ENCODE peak calls at places on chromosomes 2 and 18, in five cellular contexts. D, W, Q, V and K are unnamed samples.
A peak's percentile ranks its signal among the peaks of the same experiment; 100 is the strongest.

GRCh38 chr2:1070601-1071000 is 120.0 kb downstream of the SNTG2 start:
- DNase-seq in D (no peak), W (no peak), V (no peak), Q (no peak), K (no peak)

GRCh38 chr18:6601241-6601640 is 128.3 kb upstream of the ARHGAP28 start:
- DNase-seq in Q (no peak), V (no peak), W (peak; percentile 45), D (no peak), K (no peak)

GRCh38 chr2:46643493-46643892 is 164.1 kb downstream of the TMEM247 start:
- DNase-seq in Q (no peak), V (no peak), W (no peak), D (no peak), K (no peak)

GRCh38 chr2:6474368-6475140 is 391.2 kb downstream of the CMPK2 start:
- DNase-seq in W (no peak), D (no peak), V (no peak), Q (peak; percentile 19), K (no peak)

GRCh38 chr2:54965425-54965824 is 84.8 kb downstream of the RTN4 start:
- DNase-seq in V (no peak), Q (no peak), W (no peak), D (no peak), K (no peak)

GRCh38 chr18:80238651-80239260 is 8.6 kb downstream of the PARD6G start:
- DNase-seq in D (no peak), W (no peak), Q (no peak), V (peak; percentile 12), K (no peak)

GRCh38 chr2:111944536-111945210 is 46.3 kb downstream of the MERTK start:
- DNase-seq in W (no peak), D (no peak), V (no peak), Q (no peak), K (no peak)

GRCh38 chr2:151262629-151263028 is 966 bp upstream of the RBM43 start:
- DNase-seq in V (peak; percentile 24), D (no peak), W (no peak), Q (no peak), K (no peak)

GRCh38 chr18:39661856-39662366 is 2096.3 kb upstream of the CELF4 start:
- DNase-seq in W (peak; percentile 21), D (no peak), Q (no peak), V (no peak), K (no peak)

GRCh38 chr2:234375481-234375880 is 121.4 kb downstream of the ARL4C start:
- DNase-seq in V (no peak), D (no peak), W (peak; percentile 64), Q (no peak), K (no peak)

GRCh38 chr2:147331790-147332419 is 512.9 kb upstream of the ACVR2A start:
- DNase-seq in W (peak; percentile 42), D (no peak), Q (peak; percentile 14), V (peak; percentile 30), K (no peak)

GRCh38 chr2:6877402-6878305 is at the start of gene RSAD2:
- DNase-seq in Q (no peak), W (peak; percentile 71), V (no peak), D (no peak), K (peak; percentile 85)

GRCh38 chr18:12307251-12307736 is 747 bp upstream of the TUBB6 start:
- DNase-seq in W (peak; percentile 63), V (peak; percentile 72), D (peak; percentile 72), Q (no peak), K (peak; percentile 90)

GRCh38 chr2:38690499-38691420 is 24.8 kb downstream of the GALM start:
- DNase-seq in W (peak; percentile 86), D (no peak), Q (no peak), V (no peak), K (peak; percentile 90)

GRCh38 chr2:221434155-221434554 is 137.9 kb downstream of the EPHA4 start:
- DNase-seq in V (no peak), Q (no peak), W (peak; percentile 61), D (no peak), K (no peak)

GRCh38 chr2:186535861-186536260 is 49.8 kb downstream of the ZC3H15 start:
- DNase-seq in Q (no peak), V (no peak), W (no peak), D (no peak), K (no peak)

GRCh38 chr18:3447035-3447894 is 2.7 kb upstream of the TGIF1 start:
- DNase-seq in V (peak; percentile 43), Q (no peak), D (peak; percentile 63), W (peak; percentile 73), K (peak; percentile 74)

GRCh38 chr2:8822218-8822617 is 15.2 kb downstream of the KIDINS220 start:
- DNase-seq in D (no peak), V (no peak), W (peak; percentile 45), Q (no peak), K (peak; percentile 57)

GRCh38 chr2:9802576-9802993 is 40.7 kb upstream of the TAF1B start:
- DNase-seq in W (no peak), Q (no peak), V (peak; percentile 55), D (no peak), K (no peak)

GRCh38 chr18:76821875-76822509 is 365 bp upstream of the ZNF236 start:
- DNase-seq in D (peak; percentile 82), W (peak; percentile 52), V (peak; percentile 96), Q (peak; percentile 78), K (peak; percentile 73)

GRCh38 chr18:69725009-69725408 is 222.7 kb downstream of the CD226 start:
- DNase-seq in W (no peak), V (no peak), Q (no peak), D (no peak), K (no peak)

GRCh38 chr2:106607371-106607770 is 120.2 kb downstream of the CD8B2 start:
- DNase-seq in Q (no peak), V (no peak), D (no peak), W (no peak), K (no peak)

GRCh38 chr2:153963247-153963646 is 91.5 kb downstream of the GALNT13 start:
- DNase-seq in D (no peak), Q (no peak), W (no peak), V (no peak), K (no peak)

GRCh38 chr2:28411956-28412609 is 19.4 kb downstream of the FOSL2 start:
- DNase-seq in Q (no peak), D (peak; percentile 58), W (no peak), V (no peak), K (no peak)

GRCh38 chr18:35436076-35436649 is 59.0 kb upstream of the ZNF396 start:
- DNase-seq in V (no peak), Q (no peak), D (no peak), W (peak; percentile 58), K (peak; percentile 51)

GRCh38 chr2:226337941-226338605 is 461.5 kb downstream of the IRS1 start:
- DNase-seq in Q (no peak), D (no peak), V (no peak), W (no peak), K (no peak)

GRCh38 chr2:70440621-70441020 is 113.0 kb downstream of the TGFA start:
- DNase-seq in Q (no peak), W (no peak), V (no peak), D (no peak), K (no peak)

GRCh38 chr2:97660775-97661417 is 2.9 kb downstream of the ACTR1B start:
- DNase-seq in V (no peak), D (no peak), W (no peak), Q (no peak), K (no peak)

GRCh38 chr2:35365859-35366258 is 989.7 kb upstream of the CRIM1 start:
- DNase-seq in Q (no peak), D (no peak), V (no peak), W (peak; percentile 33), K (peak; percentile 1)

GRCh38 chr2:198640463-198640862 is 817.3 kb downstream of the SATB2 start:
- DNase-seq in D (no peak), W (no peak), V (no peak), Q (no peak), K (no peak)

GRCh38 chr18:48238636-48239035 is 170.5 kb downstream of the ZBTB7C start:
- DNase-seq in W (no peak), V (no peak), D (no peak), Q (no peak), K (no peak)
- H3K27me3 ChIP-seq in W (no peaks in the 10 kb centered on the region), V (no peaks in the 10 kb centered on the region), D (no peaks in the 10 kb centered on the region), Q (no peaks in the 10 kb centered on the region), K (no peaks in the 10 kb centered on the region)

GRCh38 chr2:156253765-156254164 is 78.8 kb downstream of the NR4A2 start:
- DNase-seq in V (no peak), Q (no peak), W (no peak), D (no peak), K (no peak)
- H3K4me3 ChIP-seq in V (peak overlapping the region; percentile 56), Q (no peak overlapping the region), W (no peak overlapping the region), D (no peak overlapping the region), K (no peak overlapping the region)

GRCh38 chr2:25168256-25169072 is at the start of gene POMC:
- DNase-seq in D (no peak), V (peak; percentile 86), Q (peak; percentile 43), W (peak; percentile 3), K (peak; percentile 53)
- H3K27me3 ChIP-seq in D (peaks cover 52% of the 10 kb centered on the region), V (peaks cover 38% of the 10 kb centered on the region), Q (no peaks in the 10 kb centered on the region), W (peaks cover 33% of the 10 kb centered on the region), K (peaks cover 64% of the 10 kb centered on the region)

GRCh38 chr2:119678021-119678656 is 862 bp upstream of the TMEM177 start:
- DNase-seq in D (no peak), W (no peak), V (peak; percentile 51), Q (no peak), K (no peak)

GRCh38 chr2:119680457-119681195 is 1.6 kb downstream of the TMEM177 start:
- DNase-seq in V (peak; percentile 19), D (no peak), Q (no peak), W (no peak), K (no peak)

GRCh38 chr2:119681196-119681867 is 2.3 kb downstream of the TMEM177 start:
- DNase-seq in Q (no peak), V (no peak), W (no peak), D (no peak), K (no peak)

GRCh38 chr2:119679526-119679837 is 481 bp downstream of the TMEM177 start:
- DNase-seq in V (no peak), W (no peak), Q (no peak), D (no peak), K (no peak)

GRCh38 chr2:119679846-119680245 is 845 bp downstream of the TMEM177 start:
- DNase-seq in Q (no peak), V (peak; percentile 25), W (no peak), D (no peak), K (no peak)
- H3K4me3 ChIP-seq in Q (peak overlapping the region; percentile 95), V (peak overlapping the region; percentile 96), W (peak overlapping the region; percentile 84), D (peak overlapping the region; percentile 97), K (peak overlapping the region; percentile 85)

DNA sequence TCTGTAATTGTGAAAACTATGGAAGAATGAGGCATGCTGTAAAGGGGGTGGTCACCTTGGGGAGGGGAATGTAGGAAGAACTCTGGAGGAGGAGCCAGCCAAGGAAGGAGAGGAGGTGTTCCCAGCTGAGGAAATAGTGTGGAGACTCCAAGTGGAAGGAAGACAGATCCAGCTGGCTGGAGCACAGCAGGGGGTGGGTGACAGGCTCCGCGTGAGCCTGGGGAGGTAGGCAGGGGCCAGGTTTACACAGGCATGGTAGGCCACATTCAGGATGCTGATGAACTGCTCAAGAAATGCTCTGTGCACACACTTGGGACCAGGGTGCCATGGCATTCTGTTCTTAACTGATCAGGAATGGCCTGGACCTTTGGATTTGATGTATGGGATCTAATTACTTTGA is 16.7 kb downstream of the AFF3 start:
- DNase-seq in W (no peak), V (no peak), Q (no peak), D (no peak), K (no peak)
- H3K27me3 ChIP-seq in W (peaks cover 1% of the 10 kb centered on the region), V (peaks cover 48% of the 10 kb centered on the region), Q (no peaks in the 10 kb centered on the region), D (no peaks in the 10 kb centered on the region), K (no peaks in the 10 kb centered on the region)